ENCODE peak calls at places on chromosomes 11 and 22, in six cellular contexts. L is H9, D is IMR-90, F is H1, T is neuronal stem cell, X is mesenchymal stem cell. G is an unnamed sample. For H3K4me1, the result is how much of the 10 kb centered on the place peaks cover.

GRCh38 chr11:36156486-36157150 is 132.6 kb downstream of the COMMD9 start:
- DNase-seq in D (peak), L (no peak), F (no peak), X (no peak), T (no peak), G (no peak)

GRCh38 chr22:44318751-44319150 is 6.0 kb upstream of the SHISAL1 start:
- DNase-seq in F (no peak), X (no peak), D (no peak), L (no peak), T (no peak), G (no peak)

GRCh38 chr11:34671946-34672345 is 51.1 kb downstream of the EHF start:
- DNase-seq in D (no peak), T (peak), F (no peak), X (no peak), L (no peak), G (no peak)

GRCh38 chr11:118245946-118246562 is 6.1 kb downstream of the MPZL3 start:
- DNase-seq in D (no peak), T (no peak), F (no peak), X (no peak), L (no peak), G (no peak)

GRCh38 chr11:65014146-65014960 is at the start of gene ARL2:
- DNase-seq in X (no peak), L (peak), D (no peak), T (no peak), F (no peak), G (peak)

GRCh38 chr11:72773291-72773690 is 20.6 kb downstream of the STARD10 start:
- DNase-seq in F (no peak), T (no peak), X (peak), L (no peak), D (peak), G (peak)

GRCh38 chr22:38016182-38017078 is 32.1 kb upstream of the SOX10 start:
- DNase-seq in X (no peak), F (no peak), T (peak), L (no peak), D (peak), G (no peak)

GRCh38 chr11:12756101-12756500 is 81.9 kb downstream of the TEAD1 start:
- DNase-seq in F (no peak), L (no peak), T (no peak), D (no peak), X (no peak), G (no peak)

GRCh38 chr22:48499456-48500425 is 1327.9 kb downstream of the BRD1 start:
- DNase-seq in L (no peak), D (no peak), X (no peak), F (no peak), T (no peak), G (no peak)

GRCh38 chr11:48063424-48063978 is 83.1 kb downstream of the PTPRJ start:
- DNase-seq in D (peak), L (no peak), X (peak), T (no peak), F (no peak), G (peak)

GRCh38 chr22:40325315-40325714 is 21.0 kb upstream of the ADSL start:
- DNase-seq in L (no peak), F (no peak), X (no peak), D (no peak), T (no peak), G (no peak)

GRCh38 chr11:118785362-118785761 is 5.6 kb downstream of the DDX6 start:
- DNase-seq in T (no peak), L (no peak), X (peak), D (peak), F (no peak), G (no peak)

GRCh38 chr11:125166347-125166841 is 1.8 kb downstream of the PKNOX2 start:
- DNase-seq in F (no peak), X (peak), D (no peak), L (peak), T (peak), G (no peak)

GRCh38 chr22:37025500-37026070 is 6.0 kb downstream of the MPST start:
- DNase-seq in L (no peak), D (no peak), T (no peak), F (no peak), X (no peak), G (peak)

GRCh38 chr11:79088967-79089366 is 351.9 kb downstream of the TENM4 start:
- DNase-seq in D (no peak), L (no peak), T (peak), F (no peak), X (no peak), G (no peak)

GRCh38 chr22:30268331-30268730 is 1.7 kb upstream of the OSM start:
- DNase-seq in X (no peak), L (no peak), F (no peak), T (no peak), D (no peak), G (no peak)

GRCh38 chr11:68142441-68143309 is 21.5 kb upstream of the CHKA start:
- DNase-seq in F (no peak), X (no peak), L (no peak), T (no peak), D (no peak), G (no peak)

GRCh38 chr11:68146704-68147474 is 25.7 kb upstream of the CHKA start:
- DNase-seq in T (no peak), D (peak), X (peak), F (no peak), L (no peak), G (no peak)

GRCh38 chr11:68146010-68146540 is 24.9 kb upstream of the CHKA start:
- DNase-seq in T (no peak), X (no peak), F (no peak), D (no peak), L (no peak), G (no peak)

GRCh38 chr11:68143310-68143689 is 22.1 kb upstream of the CHKA start:
- DNase-seq in F (no peak), D (no peak), T (no peak), X (no peak), L (no peak), G (peak)

GRCh38 chr11:68145120-68145866 is 24.1 kb upstream of the CHKA start:
- DNase-seq in X (no peak), D (no peak), F (no peak), T (no peak), L (no peak), G (no peak)
- H3K4me1 ChIP-seq in X (under half), D (under half), F (under half), T (under half), L (under half), G (under half)

GRCh38 chr11:2093575-2094353 is 45.4 kb downstream of the IGF2 start:
- DNase-seq in T (no peak), L (no peak), F (no peak), D (no peak), X (no peak), G (no peak)
- H3K14ac ChIP-seq in T (no peak), L (no peak), F (no peak), D (no peak), X (no peak), G (no peak)

GRCh38 chr11:14259186-14259784 is 99.7 kb downstream of the RRAS2 start:
- DNase-seq in X (no peak), F (no peak), T (no peak), L (no peak), D (no peak), G (peak)

GRCh38 chr11:14262271-14262846 is 96.6 kb downstream of the RRAS2 start:
- DNase-seq in T (no peak), L (no peak), D (no peak), F (no peak), X (no peak), G (no peak)

GRCh38 chr11:14261094-14261493 is 97.9 kb downstream of the RRAS2 start:
- DNase-seq in D (no peak), F (no peak), T (no peak), L (no peak), X (no peak), G (no peak)

GRCh38 chr11:14258177-14258935 is 100.6 kb downstream of the RRAS2 start:
- DNase-seq in X (peak), F (no peak), D (peak), L (no peak), T (no peak), G (peak)

GRCh38 chr11:14259870-14260269 is 99.1 kb downstream of the RRAS2 start:
- DNase-seq in X (no peak), D (no peak), F (no peak), L (no peak), T (no peak), G (no peak)
- H3K4me1 ChIP-seq in X (under half), D (under half), F (under half), L (under half), T (under half), G (under half)

GRCh38 chr11:45500457-45500856 is 165.0 kb downstream of the CHST1 start:
- DNase-seq in T (peak), X (no peak), F (no peak), D (no peak), L (no peak), G (no peak)
- H3K14ac ChIP-seq in T (no peak), X (no peak), F (no peak), D (no peak), L (no peak), G (no peak)

GRCh38 chr11:111334495-111335123 is 36.3 kb downstream of the POU2AF3 start:
- DNase-seq in L (no peak), F (no peak), T (no peak), D (no peak), X (no peak), G (no peak)
- H3K4me1 ChIP-seq in L (under half), F (under half), T (under half), D (under half), X (under half), G (under half)